ENCODE peak calls at places on chromosomes 3 and 15, in six cellular contexts. G is HFF-Myc; P is NCI-H1092 treated with DMSO at 0.1 percent for 48 hours; T is activated CD4-positive, alpha-beta T cell treated with anti-CD3 and anti-CD28 coated beads, Interleukin-2, amount 50 U/mL, for 4 hours; N is hypothalamus; O is cardiac fibroblast. A is an unnamed sample.

GRCh38 chr15:31488437-31489204 is 162.0 kb downstream of the KLF13 start:
- DNase-seq in G (peak; percentile 78), P (peak; percentile 54), T (no peak), N (peak; percentile 73), O (peak; percentile 94), A (peak; percentile 62)

GRCh38 chr3:37132334-37132733 is 42.0 kb downstream of the LRRFIP2 start:
- DNase-seq in G (no peak), P (no peak), T (no peak), N (no peak), O (no peak), A (no peak)

GRCh38 chr15:67571643-67572415 is 29.3 kb downstream of the MAP2K5 start:
- DNase-seq in G (no peak), P (no peak), T (no peak), N (no peak), O (no peak), A (no peak)

GRCh38 chr3:30689202-30689641 is 82.8 kb downstream of the TGFBR2 start:
- DNase-seq in G (no peak), P (peak; percentile 30), T (no peak), N (peak; percentile 41), O (peak; percentile 72), A (peak; percentile 67)

GRCh38 chr3:171939578-171939977 is 96.4 kb downstream of the TMEM212 start:
- DNase-seq in G (no peak), P (no peak), T (no peak), N (no peak), O (no peak), A (no peak)

GRCh38 chr3:37715976-37716375 is 145.7 kb upstream of the CTDSPL start:
- DNase-seq in G (no peak), P (no peak), T (no peak), N (no peak), O (no peak), A (no peak)

GRCh38 chr3:86282106-86282787 is 708.7 kb downstream of the VGLL3 start:
- DNase-seq in G (no peak), P (no peak), T (no peak), N (no peak), O (no peak), A (no peak)

GRCh38 chr15:93974804-93975481 is 256.4 kb upstream of the MCTP2 start:
- DNase-seq in G (no peak), P (peak; percentile 60), T (no peak), N (peak; percentile 15), O (peak; percentile 17), A (peak; percentile 8)

GRCh38 chr15:94231728-94232086 is 346 bp downstream of the MCTP2 start:
- DNase-seq in G (no peak), P (no peak), T (no peak), N (no peak), O (no peak), A (no peak)

GRCh38 chr3:102215166-102215565 is 219.6 kb upstream of the ZPLD1 start:
- DNase-seq in G (no peak), P (no peak), T (no peak), N (no peak), O (no peak), A (no peak)

GRCh38 chr3:82054849-82055248 is 293.4 kb upstream of the GBE1 start:
- DNase-seq in G (no peak), P (no peak), T (no peak), N (no peak), O (no peak), A (no peak)

GRCh38 chr3:101284757-101285156 is 35.6 kb downstream of the IMPG2 start:
- DNase-seq in G (no peak), P (no peak), T (no peak), N (no peak), O (no peak), A (no peak)

A was measured in retinal pigment epithelial cell.